ENCODE peak calls at places on chromosomes 1 and 21, in five cellular contexts. R, M, N, I and G are unnamed samples.

GRCh38 chr1:8822383-8823294 is 5.2 kb upstream of the RERE start:
- DNase-seq in R (peak; percentile 36), M (peak; percentile 97), N (peak; percentile 40), I (no peak), G (peak; percentile 30)

GRCh38 chr1:159282118-159282517 is 20.0 kb upstream of the FCER1A start:
- DNase-seq in R (no peak), M (peak; percentile 58), N (no peak), I (no peak), G (no peak)

GRCh38 chr1:159932296-159933285 is 7.3 kb upstream of the TAGLN2 start:
- DNase-seq in R (no peak), M (no peak), N (no peak), I (no peak), G (no peak)

GRCh38 chr1:42210421-42211133 is 46.0 kb upstream of the GUCA2A start:
- DNase-seq in R (no peak), M (peak; percentile 51), N (no peak), I (no peak), G (no peak)

GRCh38 chr1:19385869-19386591 is 73.9 kb downstream of the SLC66A1 start:
- DNase-seq in R (no peak), M (peak; percentile 47), N (peak; percentile 79), I (no peak), G (peak; percentile 89)

GRCh38 chr21:44866780-44867179 is 6.7 kb downstream of the PTTG1IP start:
- DNase-seq in R (no peak), M (peak; percentile 43), N (no peak), I (no peak), G (no peak)

GRCh38 chr1:21933397-21934248 is 3.5 kb downstream of the HSPG2 start:
- DNase-seq in R (no peak), M (no peak), N (peak; percentile 88), I (no peak), G (peak; percentile 74)

GRCh38 chr1:202836616-202837403 is 26.1 kb downstream of the PCAT6 start:
- DNase-seq in R (no peak), M (no peak), N (no peak), I (no peak), G (no peak)

GRCh38 chr1:205227584-205228006 is at the start of gene TMCC2:
- DNase-seq in R (no peak), M (peak; percentile 91), N (peak; percentile 82), I (peak; percentile 73), G (peak; percentile 89)

GRCh38 chr1:91092503-91092902 is 70.7 kb upstream of the ZNF644 start:
- DNase-seq in R (no peak), M (peak; percentile 15), N (no peak), I (no peak), G (no peak)

GRCh38 chr21:45894107-45894810 is 87.3 kb upstream of the COL6A1 start:
- DNase-seq in R (no peak), M (peak; percentile 60), N (peak; percentile 41), I (no peak), G (no peak)

GRCh38 chr1:108051625-108052382 is 86.8 kb upstream of the VAV3 start:
- DNase-seq in R (no peak), M (no peak), N (no peak), I (no peak), G (no peak)

GRCh38 chr1:6578624-6579373 is 995 bp upstream of the ZBTB48 start:
- DNase-seq in R (no peak), M (no peak), N (no peak), I (no peak), G (no peak)

GRCh38 chr1:197928849-197929336 is 11.7 kb downstream of the LHX9 start:
- DNase-seq in R (no peak), M (no peak), N (no peak), I (no peak), G (no peak)

GRCh38 chr1:221164029-221164428 is 284.8 kb downstream of the HLX start:
- DNase-seq in R (no peak), M (peak; percentile 43), N (no peak), I (no peak), G (no peak)

GRCh38 chr1:2349821-2350220 is 41.5 kb downstream of the MORN1 start:
- DNase-seq in R (no peak), M (no peak), N (peak; percentile 6), I (no peak), G (no peak)

GRCh38 chr1:153260980-153261792 is 1.7 kb downstream of the LORICRIN start:
- DNase-seq in R (no peak), M (no peak), N (no peak), I (peak; percentile 33), G (no peak)

GRCh38 chr1:54973205-54973921 is 7.1 kb upstream of the TMEM61 start:
- DNase-seq in R (no peak), M (peak; percentile 41), N (no peak), I (no peak), G (peak; percentile 40)

GRCh38 chr1:218294531-218294930 is 9.4 kb downstream of the RRP15 start:
- DNase-seq in R (no peak), M (peak; percentile 80), N (no peak), I (no peak), G (no peak)